ENCODE peak calls at places on chromosomes 7 and 10, in five cellular contexts. One of them, this sample, is unnamed.

GRCh38 chr10:13470270-13470669 is 58.5 kb downstream of the BEND7 start:
- DNase-seq in NCI-H69: no peak
- DNase-seq in DMS153: no peak
- DNase-seq in NCI-H1436: no peak
- DNase-seq in uterus: no peak
- DNase-seq in this sample: peak

GRCh38 chr7:157544226-157544625 is 207.4 kb downstream of the DNAJB6 start:
- DNase-seq in NCI-H69: no peak
- DNase-seq in DMS153: no peak
- DNase-seq in uterus: no peak
- DNase-seq in NCI-H1436: no peak
- DNase-seq in this sample: peak

GRCh38 chr7:139431010-139431409 is 52.5 kb downstream of the KLRG2 start:
- DNase-seq in DMS153: peak
- DNase-seq in uterus: no peak
- DNase-seq in NCI-H69: no peak
- DNase-seq in NCI-H1436: no peak
- DNase-seq in this sample: no peak

GRCh38 chr10:49619613-49620012 is 5.8 kb downstream of the CHAT start:
- DNase-seq in NCI-H1436: no peak
- DNase-seq in uterus: no peak
- DNase-seq in NCI-H69: no peak
- DNase-seq in DMS153: no peak
- DNase-seq in this sample: peak

GRCh38 chr10:30510184-30510931 is 76.4 kb downstream of the MAP3K8 start:
- DNase-seq in NCI-H1436: no peak
- DNase-seq in DMS153: no peak
- DNase-seq in NCI-H69: no peak
- DNase-seq in uterus: peak
- DNase-seq in this sample: peak

GRCh38 chr10:110684800-110685446 is 40.8 kb downstream of the RBM20 start:
- DNase-seq in uterus: no peak
- DNase-seq in NCI-H1436: no peak
- DNase-seq in DMS153: no peak
- DNase-seq in NCI-H69: no peak
- DNase-seq in this sample: no peak

GRCh38 chr10:91350651-91351081 is 59.5 kb upstream of the HECTD2 start:
- DNase-seq in NCI-H1436: no peak
- DNase-seq in NCI-H69: peak
- DNase-seq in uterus: no peak
- DNase-seq in DMS153: no peak
- DNase-seq in this sample: no peak

GRCh38 chr7:142481548-142481947 is 223.7 kb upstream of the PRSS58 start:
- DNase-seq in DMS153: no peak
- DNase-seq in NCI-H69: peak
- DNase-seq in uterus: no peak
- DNase-seq in NCI-H1436: no peak
- DNase-seq in this sample: no peak

GRCh38 chr10:44774676-44775401 is 136.3 kb upstream of the TMEM72 start:
- DNase-seq in DMS153: no peak
- DNase-seq in NCI-H1436: no peak
- DNase-seq in NCI-H69: no peak
- DNase-seq in uterus: no peak
- DNase-seq in this sample: peak

GRCh38 chr7:125253454-125254182 is 324.0 kb upstream of the POT1 start:
- DNase-seq in DMS153: no peak
- DNase-seq in NCI-H69: no peak
- DNase-seq in NCI-H1436: no peak
- DNase-seq in uterus: no peak
- DNase-seq in this sample: no peak

GRCh38 chr7:69395072-69395714 is 203.1 kb upstream of the AUTS2 start:
- DNase-seq in uterus: peak
- DNase-seq in NCI-H69: no peak
- DNase-seq in DMS153: no peak
- DNase-seq in NCI-H1436: no peak
- DNase-seq in this sample: peak

GRCh38 chr7:29884399-29885272 is 78.3 kb downstream of the WIPF3 start:
- DNase-seq in NCI-H69: peak
- DNase-seq in uterus: peak
- DNase-seq in NCI-H1436: no peak
- DNase-seq in DMS153: peak
- DNase-seq in this sample: no peak

GRCh38 chr10:16853201-16853600 is 36.0 kb upstream of the RSU1 start:
- DNase-seq in NCI-H1436: no peak
- DNase-seq in NCI-H69: no peak
- DNase-seq in uterus: no peak
- DNase-seq in DMS153: no peak
- DNase-seq in this sample: peak

GRCh38 chr7:55964261-55964801 is at the start of gene NIPSNAP2:
- DNase-seq in DMS153: peak
- DNase-seq in NCI-H1436: peak
- DNase-seq in NCI-H69: peak
- DNase-seq in uterus: peak
- DNase-seq in this sample: peak

GRCh38 chr10:116026315-116026714 is 246.7 kb downstream of the GFRA1 start:
- DNase-seq in DMS153: no peak
- DNase-seq in NCI-H1436: no peak
- DNase-seq in uterus: no peak
- DNase-seq in NCI-H69: no peak
- DNase-seq in this sample: peak

GRCh38 chr7:7565746-7566650 is 686 bp upstream of the MIOS start:
- DNase-seq in uterus: no peak
- DNase-seq in NCI-H69: peak
- DNase-seq in DMS153: no peak
- DNase-seq in NCI-H1436: no peak
- DNase-seq in this sample: peak

GRCh38 chr10:124495176-124495575 is 33.6 kb downstream of the LHPP start:
- DNase-seq in DMS153: no peak
- DNase-seq in NCI-H69: no peak
- DNase-seq in NCI-H1436: no peak
- DNase-seq in uterus: no peak
- DNase-seq in this sample: no peak

GRCh38 chr7:14834888-14835287 is 67.7 kb downstream of the DGKB start:
- DNase-seq in NCI-H1436: no peak
- DNase-seq in DMS153: no peak
- DNase-seq in NCI-H69: peak
- DNase-seq in uterus: no peak
- DNase-seq in this sample: no peak

GRCh38 chr10:4141471-4141870 is 356.5 kb upstream of the KLF6 start:
- DNase-seq in NCI-H1436: no peak
- DNase-seq in NCI-H69: no peak
- DNase-seq in uterus: no peak
- DNase-seq in DMS153: no peak
- DNase-seq in this sample: peak

GRCh38 chr10:92590623-92591549 is 2.0 kb upstream of the KIF11 start:
- DNase-seq in uterus: peak
- DNase-seq in NCI-H1436: no peak
- DNase-seq in DMS153: no peak
- DNase-seq in NCI-H69: peak
- DNase-seq in this sample: peak

GRCh38 chr10:13944901-13945300 is 358.1 kb downstream of the PRPF18 start:
- DNase-seq in DMS153: no peak
- DNase-seq in NCI-H1436: no peak
- DNase-seq in uterus: no peak
- DNase-seq in NCI-H69: no peak
- DNase-seq in this sample: no peak

GRCh38 chr7:17507717-17508116 is 209.3 kb downstream of the AHR start:
- DNase-seq in NCI-H1436: no peak
- DNase-seq in uterus: no peak
- DNase-seq in DMS153: no peak
- DNase-seq in NCI-H69: no peak
- DNase-seq in this sample: no peak

GRCh38 chr10:85565381-85565780 is 801.2 kb downstream of the GRID1 start:
- DNase-seq in NCI-H1436: no peak
- DNase-seq in NCI-H69: no peak
- DNase-seq in DMS153: no peak
- DNase-seq in uterus: no peak
- DNase-seq in this sample: no peak

GRCh38 chr7:73851410-73852338 is 9.3 kb upstream of the TMEM270 start:
- DNase-seq in DMS153: peak
- DNase-seq in NCI-H69: peak
- DNase-seq in uterus: no peak
- DNase-seq in NCI-H1436: no peak
- DNase-seq in this sample: peak

GRCh38 chr7:151012921-151013347 is 11.4 kb downstream of the ATG9B start:
- DNase-seq in uterus: no peak
- DNase-seq in NCI-H69: peak
- DNase-seq in DMS153: peak
- DNase-seq in NCI-H1436: no peak
- DNase-seq in this sample: peak

GRCh38 chr10:102504179-102504975 is 605 bp downstream of the SUFU start:
- DNase-seq in DMS153: no peak
- DNase-seq in NCI-H1436: no peak
- DNase-seq in NCI-H69: peak
- DNase-seq in uterus: peak
- DNase-seq in this sample: no peak

GRCh38 chr10:66180651-66181318 is 745.1 kb upstream of the LRRTM3 start:
- DNase-seq in NCI-H1436: peak
- DNase-seq in NCI-H69: peak
- DNase-seq in uterus: no peak
- DNase-seq in DMS153: peak
- DNase-seq in this sample: peak

GRCh38 chr7:72196176-72196575 is 216.0 kb downstream of the CALN1 start:
- DNase-seq in uterus: no peak
- DNase-seq in DMS153: no peak
- DNase-seq in NCI-H69: no peak
- DNase-seq in NCI-H1436: no peak
- DNase-seq in this sample: no peak

GRCh38 chr7:143909863-143910262 is 7.9 kb upstream of the TCAF1 start:
- DNase-seq in uterus: peak
- DNase-seq in DMS153: no peak
- DNase-seq in NCI-H1436: no peak
- DNase-seq in NCI-H69: no peak
- DNase-seq in this sample: no peak

GRCh38 chr10:5977471-5978370 is at the start of gene IL15RA:
- DNase-seq in DMS153: no peak
- DNase-seq in NCI-H69: peak
- DNase-seq in uterus: peak
- DNase-seq in NCI-H1436: no peak
- DNase-seq in this sample: peak

GRCh38 chr10:133329401-133330202 is 7.1 kb downstream of the CALY start:
- DNase-seq in NCI-H1436: peak
- DNase-seq in DMS153: peak
- DNase-seq in uterus: peak
- DNase-seq in NCI-H69: peak
- DNase-seq in this sample: peak

GRCh38 chr10:86434651-86435050 is 68.1 kb upstream of the GRID1 start:
- DNase-seq in NCI-H1436: no peak
- DNase-seq in DMS153: no peak
- DNase-seq in uterus: no peak
- DNase-seq in NCI-H69: no peak
- DNase-seq in this sample: peak

GRCh38 chr10:70063418-70064098 is 10.9 kb downstream of the MACROH2A2 start:
- DNase-seq in uterus: no peak
- DNase-seq in NCI-H1436: no peak
- DNase-seq in NCI-H69: no peak
- DNase-seq in DMS153: no peak
- DNase-seq in this sample: no peak

GRCh38 chr10:131998050-131998844 is 16.5 kb upstream of the BNIP3 start:
- DNase-seq in NCI-H69: no peak
- DNase-seq in DMS153: no peak
- DNase-seq in uterus: no peak
- DNase-seq in NCI-H1436: no peak
- DNase-seq in this sample: no peak

GRCh38 chr7:101018271-101019167 is 1.4 kb upstream of the MUC17 start:
- DNase-seq in DMS153: no peak
- DNase-seq in NCI-H69: no peak
- DNase-seq in NCI-H1436: no peak
- DNase-seq in uterus: no peak
- DNase-seq in this sample: peak

GRCh38 chr7:39313958-39314357 is 252.2 kb upstream of the YAE1 start:
- DNase-seq in NCI-H1436: no peak
- DNase-seq in NCI-H69: no peak
- DNase-seq in uterus: no peak
- DNase-seq in DMS153: no peak
- DNase-seq in this sample: no peak

GRCh38 chr10:19862811-19863515 is 46.7 kb downstream of the PLXDC2 start:
- DNase-seq in NCI-H69: no peak
- DNase-seq in DMS153: no peak
- DNase-seq in NCI-H1436: no peak
- DNase-seq in uterus: no peak
- DNase-seq in this sample: no peak

GRCh38 chr7:68319061-68319460 is 1279.2 kb upstream of the AUTS2 start:
- DNase-seq in uterus: no peak
- DNase-seq in NCI-H1436: no peak
- DNase-seq in DMS153: no peak
- DNase-seq in NCI-H69: peak
- DNase-seq in this sample: no peak

This sample was measured in osteoblast.